ENCODE peak calls at places on chromosomes 11 and 22, in six cellular contexts. One of them, this sample, is unnamed.

GRCh38 chr22:30968015-30968923 is at the start of gene MORC2:
- DNase-seq in NCI-H2029 treated with DMSO at 0.1 percent for 48 hours: peak
- DNase-seq in hippocampal formation: no peak
- DNase-seq in erythroblast: peak
- DNase-seq in AML-193: peak
- DNase-seq in activated T-cell treated with anti-CD3 and anti-CD28 coated beads for 24 hours: no peak
- DNase-seq in this sample: peak

GRCh38 chr11:95512682-95513081 is 276.9 kb downstream of the FAM76B start:
- DNase-seq in AML-193: no peak
- DNase-seq in activated T-cell treated with anti-CD3 and anti-CD28 coated beads for 24 hours: no peak
- DNase-seq in erythroblast: peak
- DNase-seq in hippocampal formation: no peak
- DNase-seq in NCI-H2029 treated with DMSO at 0.1 percent for 48 hours: no peak
- DNase-seq in this sample: peak

GRCh38 chr11:76799061-76799804 is 16.1 kb downstream of the TSKU start:
- DNase-seq in hippocampal formation: peak
- DNase-seq in erythroblast: peak
- DNase-seq in AML-193: peak
- DNase-seq in activated T-cell treated with anti-CD3 and anti-CD28 coated beads for 24 hours: peak
- DNase-seq in NCI-H2029 treated with DMSO at 0.1 percent for 48 hours: peak
- DNase-seq in this sample: peak

GRCh38 chr11:2365571-2366210 is 11.4 kb upstream of the CD81 start:
- DNase-seq in NCI-H2029 treated with DMSO at 0.1 percent for 48 hours: no peak
- DNase-seq in hippocampal formation: no peak
- DNase-seq in erythroblast: no peak
- DNase-seq in activated T-cell treated with anti-CD3 and anti-CD28 coated beads for 24 hours: no peak
- DNase-seq in AML-193: no peak
- DNase-seq in this sample: no peak

GRCh38 chr11:66868726-66869291 is 11.9 kb downstream of the LRFN4 start:
- DNase-seq in hippocampal formation: no peak
- DNase-seq in NCI-H2029 treated with DMSO at 0.1 percent for 48 hours: no peak
- DNase-seq in erythroblast: peak
- DNase-seq in activated T-cell treated with anti-CD3 and anti-CD28 coated beads for 24 hours: peak
- DNase-seq in AML-193: no peak
- DNase-seq in this sample: no peak

GRCh38 chr11:61594907-61595257 is 14.0 kb upstream of the SYT7 start:
- DNase-seq in activated T-cell treated with anti-CD3 and anti-CD28 coated beads for 24 hours: no peak
- DNase-seq in hippocampal formation: no peak
- DNase-seq in erythroblast: no peak
- DNase-seq in AML-193: no peak
- DNase-seq in NCI-H2029 treated with DMSO at 0.1 percent for 48 hours: no peak
- DNase-seq in this sample: no peak

GRCh38 chr11:98029832-98030231 is 990.9 kb upstream of the CNTN5 start:
- DNase-seq in activated T-cell treated with anti-CD3 and anti-CD28 coated beads for 24 hours: no peak
- DNase-seq in NCI-H2029 treated with DMSO at 0.1 percent for 48 hours: no peak
- DNase-seq in hippocampal formation: no peak
- DNase-seq in AML-193: no peak
- DNase-seq in erythroblast: no peak
- DNase-seq in this sample: no peak

GRCh38 chr11:34609850-34610249 is 11.0 kb upstream of the EHF start:
- DNase-seq in activated T-cell treated with anti-CD3 and anti-CD28 coated beads for 24 hours: no peak
- DNase-seq in hippocampal formation: no peak
- DNase-seq in NCI-H2029 treated with DMSO at 0.1 percent for 48 hours: no peak
- DNase-seq in AML-193: no peak
- DNase-seq in erythroblast: no peak
- DNase-seq in this sample: no peak

GRCh38 chr11:86162257-86162656 is 82.3 kb upstream of the EED start:
- DNase-seq in AML-193: peak
- DNase-seq in erythroblast: peak
- DNase-seq in activated T-cell treated with anti-CD3 and anti-CD28 coated beads for 24 hours: no peak
- DNase-seq in NCI-H2029 treated with DMSO at 0.1 percent for 48 hours: no peak
- DNase-seq in hippocampal formation: no peak
- DNase-seq in this sample: peak

GRCh38 chr11:12029738-12030363 is 21.4 kb upstream of the DKK3 start:
- DNase-seq in activated T-cell treated with anti-CD3 and anti-CD28 coated beads for 24 hours: no peak
- DNase-seq in NCI-H2029 treated with DMSO at 0.1 percent for 48 hours: no peak
- DNase-seq in AML-193: no peak
- DNase-seq in erythroblast: no peak
- DNase-seq in hippocampal formation: no peak
- DNase-seq in this sample: no peak

GRCh38 chr22:28141614-28142013 is 222.6 kb upstream of the PITPNB start:
- DNase-seq in NCI-H2029 treated with DMSO at 0.1 percent for 48 hours: no peak
- DNase-seq in activated T-cell treated with anti-CD3 and anti-CD28 coated beads for 24 hours: no peak
- DNase-seq in hippocampal formation: no peak
- DNase-seq in AML-193: no peak
- DNase-seq in erythroblast: no peak
- DNase-seq in this sample: peak

GRCh38 chr11:1041936-1042608 is 5.6 kb upstream of the MUC6 start:
- DNase-seq in hippocampal formation: no peak
- DNase-seq in erythroblast: peak
- DNase-seq in NCI-H2029 treated with DMSO at 0.1 percent for 48 hours: no peak
- DNase-seq in AML-193: no peak
- DNase-seq in activated T-cell treated with anti-CD3 and anti-CD28 coated beads for 24 hours: no peak
- DNase-seq in this sample: no peak

GRCh38 chr11:15563054-15563453 is 448.3 kb downstream of the INSC start:
- DNase-seq in NCI-H2029 treated with DMSO at 0.1 percent for 48 hours: peak
- DNase-seq in activated T-cell treated with anti-CD3 and anti-CD28 coated beads for 24 hours: no peak
- DNase-seq in hippocampal formation: no peak
- DNase-seq in erythroblast: no peak
- DNase-seq in AML-193: no peak
- DNase-seq in this sample: no peak

GRCh38 chr11:12074529-12075195 is 35.7 kb upstream of the MICAL2 start:
- DNase-seq in hippocampal formation: no peak
- DNase-seq in AML-193: no peak
- DNase-seq in erythroblast: no peak
- DNase-seq in NCI-H2029 treated with DMSO at 0.1 percent for 48 hours: no peak
- DNase-seq in activated T-cell treated with anti-CD3 and anti-CD28 coated beads for 24 hours: no peak
- DNase-seq in this sample: no peak

GRCh38 chr22:41907436-41908401 is 7.2 kb downstream of the SHISA8 start:
- DNase-seq in activated T-cell treated with anti-CD3 and anti-CD28 coated beads for 24 hours: no peak
- DNase-seq in AML-193: no peak
- DNase-seq in NCI-H2029 treated with DMSO at 0.1 percent for 48 hours: no peak
- DNase-seq in hippocampal formation: no peak
- DNase-seq in erythroblast: no peak
- DNase-seq in this sample: no peak

GRCh38 chr22:49925525-49926128 is 7.2 kb downstream of the CRELD2 start:
- DNase-seq in erythroblast: no peak
- DNase-seq in hippocampal formation: no peak
- DNase-seq in AML-193: no peak
- DNase-seq in activated T-cell treated with anti-CD3 and anti-CD28 coated beads for 24 hours: peak
- DNase-seq in NCI-H2029 treated with DMSO at 0.1 percent for 48 hours: no peak
- DNase-seq in this sample: no peak

GRCh38 chr22:50252081-50253045 is 1.3 kb upstream of the HDAC10 start:
- DNase-seq in NCI-H2029 treated with DMSO at 0.1 percent for 48 hours: no peak
- DNase-seq in activated T-cell treated with anti-CD3 and anti-CD28 coated beads for 24 hours: peak
- DNase-seq in hippocampal formation: no peak
- DNase-seq in AML-193: peak
- DNase-seq in erythroblast: peak
- DNase-seq in this sample: peak

GRCh38 chr11:43130616-43131015 is 181.2 kb upstream of the API5 start:
- DNase-seq in erythroblast: no peak
- DNase-seq in NCI-H2029 treated with DMSO at 0.1 percent for 48 hours: no peak
- DNase-seq in activated T-cell treated with anti-CD3 and anti-CD28 coated beads for 24 hours: no peak
- DNase-seq in AML-193: no peak
- DNase-seq in hippocampal formation: peak
- DNase-seq in this sample: no peak

GRCh38 chr11:114154271-114155047 is 94.9 kb downstream of the ZBTB16 start:
- DNase-seq in erythroblast: peak
- DNase-seq in AML-193: peak
- DNase-seq in activated T-cell treated with anti-CD3 and anti-CD28 coated beads for 24 hours: no peak
- DNase-seq in NCI-H2029 treated with DMSO at 0.1 percent for 48 hours: no peak
- DNase-seq in hippocampal formation: no peak
- DNase-seq in this sample: peak

GRCh38 chr11:106471273-106471672 is 393.8 kb downstream of the AASDHPPT start:
- DNase-seq in activated T-cell treated with anti-CD3 and anti-CD28 coated beads for 24 hours: no peak
- DNase-seq in AML-193: no peak
- DNase-seq in erythroblast: no peak
- DNase-seq in NCI-H2029 treated with DMSO at 0.1 percent for 48 hours: no peak
- DNase-seq in hippocampal formation: no peak
- DNase-seq in this sample: no peak

GRCh38 chr11:74783241-74783871 is 34.7 kb downstream of the RNF169 start:
- DNase-seq in activated T-cell treated with anti-CD3 and anti-CD28 coated beads for 24 hours: peak
- DNase-seq in erythroblast: no peak
- DNase-seq in NCI-H2029 treated with DMSO at 0.1 percent for 48 hours: no peak
- DNase-seq in AML-193: peak
- DNase-seq in hippocampal formation: peak
- DNase-seq in this sample: peak

GRCh38 chr22:37775785-37776638 is 31.7 kb upstream of the GCAT start:
- DNase-seq in AML-193: no peak
- DNase-seq in erythroblast: no peak
- DNase-seq in hippocampal formation: no peak
- DNase-seq in activated T-cell treated with anti-CD3 and anti-CD28 coated beads for 24 hours: no peak
- DNase-seq in NCI-H2029 treated with DMSO at 0.1 percent for 48 hours: no peak
- DNase-seq in this sample: no peak

This sample was measured in GM03348.